ENCODE peak calls at places on chromosomes 2 and 18, in four cellular contexts. One of them, this sample, is unnamed.
A peak's percentile ranks its signal among the peaks of the same experiment; 100 is the strongest.

GRCh38 chr2:11738589-11739436 is 7.6 kb upstream of the LPIN1 start:
- DNase-seq in HFF-Myc: no peak
- DNase-seq in A673: peak; percentile 60
- DNase-seq in fibroblast of villous mesenchyme: peak; percentile 97
- DNase-seq in this sample: peak; percentile 32

GRCh38 chr2:207258191-207258991 is 92.6 kb upstream of the KLF7 start:
- DNase-seq in HFF-Myc: peak; percentile 92
- DNase-seq in A673: peak; percentile 42
- DNase-seq in fibroblast of villous mesenchyme: peak; percentile 98
- DNase-seq in this sample: peak; percentile 99

GRCh38 chr2:111705711-111706323 is 178.2 kb downstream of the ANAPC1 start:
- DNase-seq in HFF-Myc: peak; percentile 82
- DNase-seq in A673: peak; percentile 46
- DNase-seq in fibroblast of villous mesenchyme: peak; percentile 83
- DNase-seq in this sample: no peak

GRCh38 chr18:79641722-79642497 is 37.7 kb upstream of the CTDP1 start:
- DNase-seq in HFF-Myc: no peak
- DNase-seq in A673: no peak
- DNase-seq in fibroblast of villous mesenchyme: no peak
- DNase-seq in this sample: no peak

GRCh38 chr2:31381601-31382000 is 32.9 kb downstream of the XDH start:
- DNase-seq in HFF-Myc: no peak
- DNase-seq in A673: no peak
- DNase-seq in fibroblast of villous mesenchyme: no peak
- DNase-seq in this sample: no peak

GRCh38 chr2:2256011-2256410 is 75.1 kb downstream of the MYT1L start:
- DNase-seq in HFF-Myc: no peak
- DNase-seq in A673: no peak
- DNase-seq in fibroblast of villous mesenchyme: no peak
- DNase-seq in this sample: no peak

GRCh38 chr18:59266459-59266858 is 6.8 kb downstream of the RAX start:
- DNase-seq in HFF-Myc: no peak
- DNase-seq in A673: no peak
- DNase-seq in fibroblast of villous mesenchyme: no peak
- DNase-seq in this sample: no peak

GRCh38 chr2:165573534-165574461 is 104.3 kb downstream of the CSRNP3 start:
- DNase-seq in HFF-Myc: no peak
- DNase-seq in A673: peak; percentile 91
- DNase-seq in fibroblast of villous mesenchyme: peak; percentile 5
- DNase-seq in this sample: peak; percentile 92

GRCh38 chr2:228699888-228700287 is 518.4 kb upstream of the SPHKAP start:
- DNase-seq in HFF-Myc: no peak
- DNase-seq in A673: no peak
- DNase-seq in fibroblast of villous mesenchyme: no peak
- DNase-seq in this sample: no peak

GRCh38 chr2:203683932-203684556 is 22.4 kb upstream of the CD28 start:
- DNase-seq in HFF-Myc: no peak
- DNase-seq in A673: no peak
- DNase-seq in fibroblast of villous mesenchyme: peak; percentile 68
- DNase-seq in this sample: no peak

GRCh38 chr18:21448301-21448700 is 152.2 kb downstream of the ESCO1 start:
- DNase-seq in HFF-Myc: no peak
- DNase-seq in A673: no peak
- DNase-seq in fibroblast of villous mesenchyme: no peak
- DNase-seq in this sample: no peak

GRCh38 chr2:128444044-128444771 is 125.5 kb upstream of the HS6ST1 start:
- DNase-seq in HFF-Myc: no peak
- DNase-seq in A673: no peak
- DNase-seq in fibroblast of villous mesenchyme: no peak
- DNase-seq in this sample: peak; percentile 80

GRCh38 chr18:68735498-68736343 is 20.8 kb upstream of the TMX3 start:
- DNase-seq in HFF-Myc: peak; percentile 60
- DNase-seq in A673: peak; percentile 78
- DNase-seq in fibroblast of villous mesenchyme: peak; percentile 75
- DNase-seq in this sample: peak; percentile 67

GRCh38 chr18:32550958-32551357 is 80.3 kb upstream of the GAREM1 start:
- DNase-seq in HFF-Myc: no peak
- DNase-seq in A673: peak; percentile 42
- DNase-seq in fibroblast of villous mesenchyme: no peak
- DNase-seq in this sample: peak; percentile 94

GRCh38 chr18:67242001-67242400 is 274.5 kb downstream of the DSEL start:
- DNase-seq in HFF-Myc: no peak
- DNase-seq in A673: no peak
- DNase-seq in fibroblast of villous mesenchyme: no peak
- DNase-seq in this sample: no peak

GRCh38 chr2:85400541-85400940 is 9.6 kb downstream of the CAPG start:
- DNase-seq in HFF-Myc: no peak
- DNase-seq in A673: no peak
- DNase-seq in fibroblast of villous mesenchyme: no peak
- DNase-seq in this sample: no peak

GRCh38 chr18:68588169-68588568 is 126.7 kb downstream of the TMX3 start:
- DNase-seq in HFF-Myc: no peak
- DNase-seq in A673: no peak
- DNase-seq in fibroblast of villous mesenchyme: no peak
- DNase-seq in this sample: no peak

GRCh38 chr2:216677439-216678097 is 17.8 kb downstream of the IGFBP5 start:
- DNase-seq in HFF-Myc: no peak
- DNase-seq in A673: no peak
- DNase-seq in fibroblast of villous mesenchyme: no peak
- DNase-seq in this sample: no peak

GRCh38 chr2:214482716-214483115 is 71.9 kb downstream of the VWC2L start:
- DNase-seq in HFF-Myc: no peak
- DNase-seq in A673: no peak
- DNase-seq in fibroblast of villous mesenchyme: no peak
- DNase-seq in this sample: no peak

This sample was measured in NCI-H82.